ENCODE peak calls at places on chromosomes 3 and 15, in four cellular contexts. U is mucosa of gallbladder, Z is NCI-H774, A is A172. W is an unnamed sample.

GRCh38 chr3:77039606-77040553 is at the start of gene ROBO2:
- DNase-seq in U (peak), Z (peak), A (no peak), W (peak)

GRCh38 chr3:140186421-140186920 is 251.5 kb downstream of the CLSTN2 start:
- DNase-seq in U (peak), Z (peak), A (peak), W (no peak)

GRCh38 chr15:100720406-100720967 is 118.1 kb downstream of the ASB7 start:
- DNase-seq in U (peak), Z (no peak), A (no peak), W (peak)

GRCh38 chr3:63791974-63792373 is 27.1 kb upstream of the C3orf49 start:
- DNase-seq in U (no peak), Z (no peak), A (no peak), W (no peak)

GRCh38 chr3:42276419-42277132 is 10.6 kb upstream of the CCK start:
- DNase-seq in U (no peak), Z (no peak), A (no peak), W (no peak)

GRCh38 chr15:61051570-61052031 is 177.5 kb downstream of the RORA start:
- DNase-seq in U (peak), Z (no peak), A (peak), W (no peak)

GRCh38 chr15:74958908-74959642 is 2.5 kb upstream of the RPP25 start:
- DNase-seq in U (no peak), Z (no peak), A (no peak), W (peak)

GRCh38 chr3:104907507-104907906 is 459.2 kb upstream of the ALCAM start:
- DNase-seq in U (no peak), Z (no peak), A (peak), W (no peak)

GRCh38 chr3:178646205-178646604 is 110.0 kb downstream of the KCNMB2 start:
- DNase-seq in U (no peak), Z (no peak), A (no peak), W (no peak)

GRCh38 chr15:101027273-101027901 is 108.2 kb downstream of the LRRK1 start:
- DNase-seq in U (peak), Z (no peak), A (no peak), W (peak)

GRCh38 chr3:317012-317411 is 120.4 kb downstream of the CHL1 start:
- DNase-seq in U (no peak), Z (no peak), A (no peak), W (no peak)

GRCh38 chr3:100810671-100811070 is 101.4 kb downstream of the TFG start:
- DNase-seq in U (no peak), Z (no peak), A (peak), W (no peak)

GRCh38 chr3:142645236-142645793 is 49.1 kb downstream of the PLS1 start:
- DNase-seq in U (no peak), Z (no peak), A (peak), W (no peak)

W was measured in RWPE2.